ENCODE peak calls at places on chromosomes 1 and 21, in four cellular contexts. Y, P, T and D are unnamed samples.
A peak's percentile ranks its signal among the peaks of the same experiment; 100 is the strongest.

GRCh38 chr1:175188936-175189335 is 3.6 kb downstream of the KIAA0040 start:
- DNase-seq in Y (no peak), P (no peak), T (no peak), D (peak; percentile 37)

GRCh38 chr1:229570891-229571516 is 12.5 kb upstream of the ABCB10 start:
- DNase-seq in Y (no peak), P (no peak), T (no peak), D (no peak)

GRCh38 chr1:1046767-1047166 is 26.8 kb downstream of the AGRN start:
- DNase-seq in Y (no peak), P (no peak), T (no peak), D (no peak)

GRCh38 chr1:111852216-111852615 is 96.5 kb downstream of the DDX20 start:
- DNase-seq in Y (no peak), P (no peak), T (no peak), D (no peak)

GRCh38 chr1:11942280-11942679 is 7.8 kb downstream of the PLOD1 start:
- DNase-seq in Y (no peak), P (no peak), T (no peak), D (no peak)

GRCh38 chr1:202728951-202729350 is 18.7 kb upstream of the SYT2 start:
- DNase-seq in Y (no peak), P (no peak), T (no peak), D (no peak)

GRCh38 chr1:153929981-153930948 is 7.5 kb upstream of the GATAD2B start:
- DNase-seq in Y (no peak), P (no peak), T (no peak), D (no peak)

GRCh38 chr1:20552728-20553571 is 577 bp downstream of the FAM43B start:
- DNase-seq in Y (no peak), P (no peak), T (peak; percentile 16), D (no peak)

GRCh38 chr1:203117611-203118575 is 9.6 kb upstream of the ADORA1 start:
- DNase-seq in Y (no peak), P (peak; percentile 63), T (peak; percentile 90), D (peak; percentile 81)

GRCh38 chr1:73100216-73100615 is 817.9 kb upstream of the NEGR1 start:
- DNase-seq in Y (no peak), P (no peak), T (no peak), D (no peak)

GRCh38 chr1:186078245-186078644 is 296.8 kb downstream of the TPR start:
- DNase-seq in Y (no peak), P (peak; percentile 42), T (no peak), D (no peak)

GRCh38 chr1:186079084-186079684 is 295.9 kb downstream of the TPR start:
- DNase-seq in Y (no peak), P (no peak), T (no peak), D (no peak)

GRCh38 chr1:186076006-186076405 is 299.0 kb downstream of the TPR start:
- DNase-seq in Y (no peak), P (no peak), T (no peak), D (no peak)

DNA sequence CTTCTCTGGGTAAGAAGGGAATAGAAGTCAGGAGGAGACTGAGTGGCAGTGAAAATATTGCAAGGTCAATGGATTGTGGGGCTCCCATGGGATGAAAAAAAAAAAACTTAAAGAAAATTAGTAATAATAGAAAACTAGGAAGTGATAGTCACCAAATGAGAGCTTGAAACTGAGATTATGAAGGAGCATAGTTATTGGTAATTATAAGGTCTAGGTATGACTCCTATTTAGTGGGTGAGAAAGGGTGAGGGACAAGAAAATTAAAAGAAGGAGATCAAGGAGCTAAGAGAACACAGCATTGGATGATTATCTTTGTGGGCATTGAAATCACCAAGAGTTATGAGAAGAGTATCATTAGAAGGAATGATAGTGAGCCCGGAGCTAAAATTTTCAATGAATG is 301.4 kb downstream of the TPR start:
- DNase-seq in Y (no peak), P (no peak), T (no peak), D (no peak)
- H3K36me3 ChIP-seq in Y (no peaks in the 10 kb centered on the region), P (no peaks in the 10 kb centered on the region), T (no peaks in the 10 kb centered on the region), D (peaks cover 13% of the 10 kb centered on the region)

DNA sequence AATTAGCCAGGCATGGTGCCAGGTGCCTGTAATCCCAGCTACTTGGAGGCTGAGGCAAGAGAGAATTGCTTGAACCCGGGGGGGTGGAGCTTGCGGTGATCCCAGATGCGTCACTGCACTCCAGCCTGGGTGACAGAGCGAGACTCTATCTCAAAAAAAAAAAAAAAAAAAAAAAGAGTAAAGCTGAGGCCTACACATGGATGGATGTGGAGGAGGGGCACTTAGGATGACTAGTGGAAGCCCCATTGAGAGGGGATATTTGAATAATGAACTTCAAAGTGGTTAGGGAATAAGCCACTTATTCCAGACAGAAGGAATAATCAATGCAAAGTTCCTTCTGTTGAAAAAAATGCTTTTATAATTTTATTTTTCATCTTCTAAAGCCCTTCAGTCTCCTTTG is 51.4 kb downstream of the PTBP2 start:
- DNase-seq in Y (no peak), P (no peak), T (no peak), D (no peak)
- H3K36me3 ChIP-seq in Y (no peaks in the 10 kb centered on the region), P (peaks cover 39% of the 10 kb centered on the region), T (peaks cover 4% of the 10 kb centered on the region), D (peaks cover 38% of the 10 kb centered on the region)

GRCh38 chr21:44612669-44613229 is 870 bp downstream of the KRTAP10-8 start:
- DNase-seq in Y (no peak), P (no peak), T (no peak), D (peak; percentile 8)
- H3K36me3 ChIP-seq in Y (no peaks in the 10 kb centered on the region), P (no peaks in the 10 kb centered on the region), T (no peaks in the 10 kb centered on the region), D (no peaks in the 10 kb centered on the region)

DNA sequence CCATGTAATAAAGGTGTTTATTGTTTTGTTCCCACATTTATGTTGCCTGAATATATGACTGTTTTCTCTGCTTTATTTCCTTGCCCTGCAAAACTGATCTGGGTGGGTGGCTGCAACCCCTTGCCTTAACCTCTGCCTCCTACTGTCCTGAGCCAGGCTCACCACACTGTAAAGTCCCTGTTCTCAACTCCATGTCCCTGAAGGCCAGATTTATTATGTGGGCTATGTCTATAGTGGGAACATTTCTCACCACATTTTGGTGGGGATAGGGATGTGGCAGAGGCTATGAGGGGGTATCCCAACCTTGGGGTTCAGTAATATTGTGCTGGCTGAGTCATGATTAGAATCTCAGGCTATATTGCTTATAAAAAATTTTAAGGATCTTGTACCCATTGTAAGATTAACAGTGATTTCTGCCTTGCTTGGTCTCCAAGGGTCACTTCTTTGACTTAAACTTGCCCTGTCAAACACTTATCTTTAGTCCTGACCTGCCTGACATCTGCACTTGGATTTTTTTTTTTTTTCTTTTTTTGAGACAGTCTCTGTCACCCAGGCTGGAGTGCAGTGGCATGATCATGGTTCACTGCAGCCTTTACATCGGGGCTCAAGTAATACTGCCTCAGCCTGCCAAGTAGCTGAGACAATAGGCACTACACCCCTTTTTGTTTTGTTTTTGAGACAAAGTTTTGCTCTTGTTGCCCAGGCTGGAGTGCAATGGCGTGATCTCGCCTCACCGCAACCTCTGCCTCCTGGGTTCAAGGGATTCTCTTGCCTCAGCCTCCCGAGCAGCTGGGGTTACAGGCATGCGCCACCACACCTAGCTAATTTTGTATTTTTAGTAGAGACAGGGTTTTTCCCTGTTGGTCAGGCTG is 3.6 kb downstream of the RPS8 start:
- DNase-seq in Y (no peak), P (no peak), T (no peak), D (no peak)
- H3K36me3 ChIP-seq in Y (peaks cover 5% of the 10 kb centered on the region), P (peaks cover 77% of the 10 kb centered on the region), T (no peaks in the 10 kb centered on the region), D (peaks cover 24% of the 10 kb centered on the region)

DNA sequence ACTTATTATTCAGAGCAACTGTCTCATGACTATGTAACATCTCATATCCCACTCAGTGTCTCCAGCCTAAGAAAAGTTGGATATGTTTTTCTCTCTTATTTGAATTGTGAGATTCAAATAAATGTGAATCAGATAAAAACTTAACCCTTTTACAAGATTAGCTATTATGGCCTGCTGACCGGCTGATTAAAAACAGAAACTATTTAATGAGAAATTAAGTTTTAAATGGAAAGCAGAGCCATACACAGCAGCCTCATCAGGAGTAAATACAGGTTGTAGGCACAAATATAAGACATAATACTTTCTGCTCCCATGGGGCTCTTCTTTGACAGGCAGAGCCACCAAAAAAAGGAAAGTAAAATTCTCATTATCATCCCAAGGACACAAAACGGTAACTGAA is 307.0 kb upstream of the PRMT6 start:
- DNase-seq in Y (no peak), P (no peak), T (no peak), D (no peak)
- H3K36me3 ChIP-seq in Y (no peaks in the 10 kb centered on the region), P (no peaks in the 10 kb centered on the region), T (no peaks in the 10 kb centered on the region), D (no peaks in the 10 kb centered on the region)